ENCODE peak calls at places on chromosomes 4 and X, in five cellular contexts. One of them, this sample, is unnamed.

GRCh38 chr4:146278986-146279385 is 64.6 kb downstream of the REELD1 start:
- DNase-seq in lower leg skin: no peak
- DNase-seq in GM13977: no peak
- DNase-seq in H9: no peak
- DNase-seq in AG09309: no peak
- DNase-seq in this sample: no peak

GRCh38 chrX:129523076-129524055 is at the start of gene SMARCA1:
- DNase-seq in AG09309: no peak
- DNase-seq in lower leg skin: peak
- DNase-seq in H9: peak
- DNase-seq in GM13977: no peak
- DNase-seq in this sample: peak

GRCh38 chrX:108437789-108438623 is at the start of gene COL4A6:
- DNase-seq in AG09309: no peak
- DNase-seq in GM13977: no peak
- DNase-seq in H9: peak
- DNase-seq in lower leg skin: peak
- DNase-seq in this sample: peak

GRCh38 chr4:183098080-183098722 is 856 bp upstream of the WWC2 start:
- DNase-seq in AG09309: no peak
- DNase-seq in lower leg skin: peak
- DNase-seq in GM13977: peak
- DNase-seq in H9: no peak
- DNase-seq in this sample: peak

GRCh38 chr4:41359836-41360213 is 103.1 kb downstream of the UCHL1 start:
- DNase-seq in GM13977: no peak
- DNase-seq in lower leg skin: no peak
- DNase-seq in AG09309: no peak
- DNase-seq in H9: peak
- DNase-seq in this sample: no peak

GRCh38 chr4:22191565-22192301 is 243.2 kb upstream of the KCNIP4 start:
- DNase-seq in lower leg skin: no peak
- DNase-seq in GM13977: no peak
- DNase-seq in H9: no peak
- DNase-seq in AG09309: no peak
- DNase-seq in this sample: no peak

GRCh38 chrX:9515973-9516538 is 51.2 kb downstream of the TBL1X start:
- DNase-seq in H9: no peak
- DNase-seq in AG09309: no peak
- DNase-seq in GM13977: no peak
- DNase-seq in lower leg skin: no peak
- DNase-seq in this sample: no peak

GRCh38 chr4:10245761-10246160 is 129.2 kb upstream of the WDR1 start:
- DNase-seq in GM13977: no peak
- DNase-seq in lower leg skin: no peak
- DNase-seq in H9: no peak
- DNase-seq in AG09309: no peak
- DNase-seq in this sample: no peak

GRCh38 chr4:47519239-47519883 is 34.3 kb downstream of the ATP10D start:
- DNase-seq in H9: no peak
- DNase-seq in GM13977: peak
- DNase-seq in AG09309: no peak
- DNase-seq in lower leg skin: no peak
- DNase-seq in this sample: no peak

GRCh38 chr4:112031712-112032328 is 113.4 kb upstream of the FAM241A start:
- DNase-seq in lower leg skin: no peak
- DNase-seq in AG09309: peak
- DNase-seq in GM13977: peak
- DNase-seq in H9: no peak
- DNase-seq in this sample: peak

GRCh38 chrX:108271397-108271787 is 166.8 kb downstream of the COL4A6 start:
- DNase-seq in GM13977: no peak
- DNase-seq in lower leg skin: no peak
- DNase-seq in AG09309: no peak
- DNase-seq in H9: no peak
- DNase-seq in this sample: no peak

GRCh38 chrX:135302269-135302873 is 6.9 kb upstream of the ETDC start:
- DNase-seq in lower leg skin: no peak
- DNase-seq in H9: no peak
- DNase-seq in AG09309: no peak
- DNase-seq in GM13977: no peak
- DNase-seq in this sample: no peak

GRCh38 chrX:906586-906985 is 276.0 kb downstream of the SHOX start:
- DNase-seq in lower leg skin: no peak
- DNase-seq in GM13977: no peak
- DNase-seq in H9: no peak
- DNase-seq in AG09309: no peak
- DNase-seq in this sample: no peak

GRCh38 chr4:38313999-38314561 is 349.9 kb upstream of the KLF3 start:
- DNase-seq in GM13977: no peak
- DNase-seq in H9: no peak
- DNase-seq in lower leg skin: peak
- DNase-seq in AG09309: no peak
- DNase-seq in this sample: no peak

GRCh38 chr4:80336582-80336981 is 1.1 kb downstream of the CFAP299 start:
- DNase-seq in H9: peak
- DNase-seq in AG09309: no peak
- DNase-seq in lower leg skin: no peak
- DNase-seq in GM13977: no peak
- DNase-seq in this sample: peak
- TF ChIP-seq CTCF in H9: peak
- TF ChIP-seq CTCF in AG09309: peak
- TF ChIP-seq CTCF in lower leg skin: no peak
- TF ChIP-seq CTCF in GM13977: no peak
- TF ChIP-seq CTCF in this sample: no peak

GRCh38 chrX:38560776-38561125 is 591 bp upstream of the TSPAN7 start:
- DNase-seq in AG09309: no peak
- DNase-seq in GM13977: no peak
- DNase-seq in H9: no peak
- DNase-seq in lower leg skin: no peak
- DNase-seq in this sample: no peak

GRCh38 chrX:38563006-38563405 is 1.7 kb downstream of the TSPAN7 start:
- DNase-seq in H9: no peak
- DNase-seq in GM13977: no peak
- DNase-seq in lower leg skin: no peak
- DNase-seq in AG09309: no peak
- DNase-seq in this sample: no peak

GRCh38 chrX:38561126-38561868 is at the start of gene TSPAN7:
- DNase-seq in GM13977: peak
- DNase-seq in H9: peak
- DNase-seq in lower leg skin: peak
- DNase-seq in AG09309: no peak
- DNase-seq in this sample: peak

GRCh38 chrX:38558681-38559080 is 2.7 kb upstream of the TSPAN7 start:
- DNase-seq in GM13977: no peak
- DNase-seq in AG09309: no peak
- DNase-seq in H9: no peak
- DNase-seq in lower leg skin: no peak
- DNase-seq in this sample: no peak

GRCh38 chrX:38561951-38562719 is 793 bp downstream of the TSPAN7 start:
- DNase-seq in AG09309: no peak
- DNase-seq in lower leg skin: no peak
- DNase-seq in GM13977: no peak
- DNase-seq in H9: peak
- DNase-seq in this sample: peak
- TF ChIP-seq CTCF in AG09309: no peak
- TF ChIP-seq CTCF in lower leg skin: no peak
- TF ChIP-seq CTCF in GM13977: no peak
- TF ChIP-seq CTCF in H9: peak
- TF ChIP-seq CTCF in this sample: no peak

DNA sequence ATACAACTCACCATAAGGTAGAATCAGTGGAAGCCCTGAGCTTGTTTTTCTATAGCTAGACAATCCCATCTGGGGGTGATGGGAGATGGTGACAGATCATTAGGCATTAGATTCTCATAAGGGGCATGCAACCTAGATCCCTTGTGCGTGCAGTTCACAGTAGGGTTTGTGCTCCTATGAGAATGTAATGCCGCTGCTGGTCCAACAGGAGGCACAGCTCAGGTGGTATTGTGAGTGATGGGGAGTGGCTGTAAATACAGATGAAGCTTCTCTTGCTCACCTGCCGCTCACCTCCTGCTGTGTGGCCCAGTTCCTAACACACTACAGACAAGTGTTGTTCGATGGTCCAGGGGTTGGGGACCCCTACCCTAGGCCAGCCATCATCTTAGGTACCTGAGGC is 5.9 kb upstream of the GATB start:
- DNase-seq in H9: no peak
- DNase-seq in GM13977: no peak
- DNase-seq in lower leg skin: no peak
- DNase-seq in AG09309: no peak
- DNase-seq in this sample: no peak
- TF ChIP-seq CTCF in H9: peak
- TF ChIP-seq CTCF in GM13977: peak
- TF ChIP-seq CTCF in lower leg skin: no peak
- TF ChIP-seq CTCF in AG09309: no peak
- TF ChIP-seq CTCF in this sample: no peak

GRCh38 chr4:67332627-67333026 is 212.7 kb downstream of the CENPC start:
- DNase-seq in H9: peak
- DNase-seq in GM13977: no peak
- DNase-seq in lower leg skin: no peak
- DNase-seq in AG09309: no peak
- DNase-seq in this sample: peak
- TF ChIP-seq CTCF in H9: peak
- TF ChIP-seq CTCF in GM13977: peak
- TF ChIP-seq CTCF in lower leg skin: no peak
- TF ChIP-seq CTCF in AG09309: peak
- TF ChIP-seq CTCF in this sample: peak

DNA sequence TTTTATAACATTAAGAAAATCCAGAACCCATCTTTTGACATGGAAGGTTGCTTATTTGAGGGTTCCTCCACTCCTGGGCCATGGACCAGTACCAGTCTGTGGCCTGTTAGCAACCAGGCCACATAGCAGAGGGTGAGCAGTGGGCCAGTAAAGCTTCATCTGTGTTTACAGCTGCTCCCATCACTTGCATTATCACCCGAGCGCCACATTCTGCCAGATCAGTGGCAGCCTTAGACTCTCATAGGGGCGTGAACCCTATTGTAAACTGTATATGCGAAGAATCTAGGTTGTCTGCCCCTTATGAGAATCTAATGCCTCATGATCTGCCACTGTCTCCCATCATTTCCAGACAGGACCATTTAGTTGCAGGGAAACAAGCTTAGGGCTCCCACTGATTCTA is 58.6 kb downstream of the NDST4 start:
- DNase-seq in GM13977: no peak
- DNase-seq in AG09309: no peak
- DNase-seq in H9: no peak
- DNase-seq in lower leg skin: no peak
- DNase-seq in this sample: no peak
- TF ChIP-seq CTCF in GM13977: no peak
- TF ChIP-seq CTCF in AG09309: no peak
- TF ChIP-seq CTCF in H9: no peak
- TF ChIP-seq CTCF in lower leg skin: no peak
- TF ChIP-seq CTCF in this sample: no peak

This sample was measured in nephron progenitor cell.